ENCODE peak calls at places on chromosomes 3 and 15, in eight cellular contexts. One of them, this sample, is unnamed.

GRCh38 chr3:126538316-126538715 is 14.4 kb downstream of the CHST13 start:
- DNase-seq in lung: no peak
- DNase-seq in PC-9: no peak
- DNase-seq in breast epithelium: peak; percentile 28
- DNase-seq in cardiac fibroblast: no peak
- DNase-seq in GM12865: no peak
- DNase-seq in astrocyte of the cerebellum: no peak
- DNase-seq in mesothelial cell of epicardium: no peak
- DNase-seq in this sample: no peak

GRCh38 chr3:127529346-127530188 is 61.0 kb downstream of the TPRA1 start:
- DNase-seq in lung: peak; percentile 11
- DNase-seq in PC-9: no peak
- DNase-seq in breast epithelium: no peak
- DNase-seq in cardiac fibroblast: no peak
- DNase-seq in GM12865: no peak
- DNase-seq in astrocyte of the cerebellum: no peak
- DNase-seq in mesothelial cell of epicardium: no peak
- DNase-seq in this sample: no peak

GRCh38 chr3:44877333-44877732 is 2.9 kb downstream of the TGM4 start:
- DNase-seq in lung: no peak
- DNase-seq in PC-9: no peak
- DNase-seq in breast epithelium: no peak
- DNase-seq in cardiac fibroblast: no peak
- DNase-seq in GM12865: no peak
- DNase-seq in astrocyte of the cerebellum: no peak
- DNase-seq in mesothelial cell of epicardium: no peak
- DNase-seq in this sample: no peak

GRCh38 chr3:5205165-5205941 is 17.8 kb downstream of the EDEM1 start:
- DNase-seq in lung: no peak
- DNase-seq in PC-9: no peak
- DNase-seq in breast epithelium: no peak
- DNase-seq in cardiac fibroblast: peak; percentile 29
- DNase-seq in GM12865: peak; percentile 87
- DNase-seq in astrocyte of the cerebellum: peak; percentile 91
- DNase-seq in mesothelial cell of epicardium: no peak
- DNase-seq in this sample: no peak

GRCh38 chr3:97956051-97956450 is 16.2 kb downstream of the RIOX2 start:
- DNase-seq in lung: no peak
- DNase-seq in PC-9: peak; percentile 68
- DNase-seq in breast epithelium: no peak
- DNase-seq in cardiac fibroblast: no peak
- DNase-seq in GM12865: no peak
- DNase-seq in astrocyte of the cerebellum: no peak
- DNase-seq in mesothelial cell of epicardium: no peak
- DNase-seq in this sample: no peak

GRCh38 chr15:33543957-33544356 is 233.2 kb downstream of the RYR3 start:
- DNase-seq in lung: no peak
- DNase-seq in PC-9: no peak
- DNase-seq in breast epithelium: no peak
- DNase-seq in cardiac fibroblast: no peak
- DNase-seq in GM12865: no peak
- DNase-seq in astrocyte of the cerebellum: no peak
- DNase-seq in mesothelial cell of epicardium: no peak
- DNase-seq in this sample: no peak

GRCh38 chr15:50066202-50066601 is 52.8 kb downstream of the ATP8B4 start:
- DNase-seq in lung: no peak
- DNase-seq in PC-9: no peak
- DNase-seq in breast epithelium: no peak
- DNase-seq in cardiac fibroblast: peak; percentile 57
- DNase-seq in GM12865: no peak
- DNase-seq in astrocyte of the cerebellum: no peak
- DNase-seq in mesothelial cell of epicardium: no peak
- DNase-seq in this sample: no peak

GRCh38 chr3:149489060-149489690 is 14.7 kb downstream of the TM4SF4 start:
- DNase-seq in lung: no peak
- DNase-seq in PC-9: no peak
- DNase-seq in breast epithelium: no peak
- DNase-seq in cardiac fibroblast: peak; percentile 47
- DNase-seq in GM12865: peak; percentile 19
- DNase-seq in astrocyte of the cerebellum: no peak
- DNase-seq in mesothelial cell of epicardium: no peak
- DNase-seq in this sample: no peak

GRCh38 chr3:182220013-182220412 is 508.3 kb downstream of the SOX2 start:
- DNase-seq in lung: no peak
- DNase-seq in PC-9: no peak
- DNase-seq in breast epithelium: no peak
- DNase-seq in cardiac fibroblast: no peak
- DNase-seq in GM12865: no peak
- DNase-seq in astrocyte of the cerebellum: no peak
- DNase-seq in mesothelial cell of epicardium: no peak
- DNase-seq in this sample: no peak

GRCh38 chr3:20073683-20074082 is 33.4 kb downstream of the KAT2B start:
- DNase-seq in lung: no peak
- DNase-seq in PC-9: no peak
- DNase-seq in breast epithelium: no peak
- DNase-seq in cardiac fibroblast: no peak
- DNase-seq in GM12865: no peak
- DNase-seq in astrocyte of the cerebellum: no peak
- DNase-seq in mesothelial cell of epicardium: no peak
- DNase-seq in this sample: no peak

GRCh38 chr3:119443179-119443578 is 20.2 kb downstream of the TMEM39A start:
- DNase-seq in lung: no peak
- DNase-seq in PC-9: no peak
- DNase-seq in breast epithelium: no peak
- DNase-seq in cardiac fibroblast: no peak
- DNase-seq in GM12865: no peak
- DNase-seq in astrocyte of the cerebellum: no peak
- DNase-seq in mesothelial cell of epicardium: no peak
- DNase-seq in this sample: no peak

GRCh38 chr15:72491768-72492167 is 17.6 kb downstream of the ARIH1 start:
- DNase-seq in lung: no peak
- DNase-seq in PC-9: no peak
- DNase-seq in breast epithelium: no peak
- DNase-seq in cardiac fibroblast: peak; percentile 86
- DNase-seq in GM12865: no peak
- DNase-seq in astrocyte of the cerebellum: no peak
- DNase-seq in mesothelial cell of epicardium: no peak
- DNase-seq in this sample: no peak

GRCh38 chr3:153555919-153556318 is 393.9 kb downstream of the RAP2B start:
- DNase-seq in lung: no peak
- DNase-seq in PC-9: no peak
- DNase-seq in breast epithelium: no peak
- DNase-seq in cardiac fibroblast: no peak
- DNase-seq in GM12865: no peak
- DNase-seq in astrocyte of the cerebellum: no peak
- DNase-seq in mesothelial cell of epicardium: no peak
- DNase-seq in this sample: no peak

GRCh38 chr3:188941103-188941502 is 230.7 kb upstream of the TPRG1 start:
- DNase-seq in lung: no peak
- DNase-seq in PC-9: no peak
- DNase-seq in breast epithelium: no peak
- DNase-seq in cardiac fibroblast: no peak
- DNase-seq in GM12865: no peak
- DNase-seq in astrocyte of the cerebellum: no peak
- DNase-seq in mesothelial cell of epicardium: no peak
- DNase-seq in this sample: no peak

GRCh38 chr15:72179950-72180581 is 17.5 kb downstream of the GRAMD2A start:
- DNase-seq in lung: no peak
- DNase-seq in PC-9: no peak
- DNase-seq in breast epithelium: no peak
- DNase-seq in cardiac fibroblast: peak; percentile 24
- DNase-seq in GM12865: no peak
- DNase-seq in astrocyte of the cerebellum: no peak
- DNase-seq in mesothelial cell of epicardium: no peak
- DNase-seq in this sample: no peak

GRCh38 chr3:183254816-183255730 is 2.0 kb downstream of the B3GNT5 start:
- DNase-seq in lung: no peak
- DNase-seq in PC-9: peak; percentile 80
- DNase-seq in breast epithelium: no peak
- DNase-seq in cardiac fibroblast: peak; percentile 55
- DNase-seq in GM12865: no peak
- DNase-seq in astrocyte of the cerebellum: no peak
- DNase-seq in mesothelial cell of epicardium: no peak
- DNase-seq in this sample: no peak

GRCh38 chr15:65917407-65917756 is 48.1 kb downstream of the RAB11A start:
- DNase-seq in lung: no peak
- DNase-seq in PC-9: no peak
- DNase-seq in breast epithelium: no peak
- DNase-seq in cardiac fibroblast: no peak
- DNase-seq in GM12865: no peak
- DNase-seq in astrocyte of the cerebellum: no peak
- DNase-seq in mesothelial cell of epicardium: no peak
- DNase-seq in this sample: no peak

GRCh38 chr3:9402410-9403228 is 5.2 kb downstream of the SETD5 start:
- DNase-seq in lung: no peak
- DNase-seq in PC-9: no peak
- DNase-seq in breast epithelium: no peak
- DNase-seq in cardiac fibroblast: peak; percentile 35
- DNase-seq in GM12865: no peak
- DNase-seq in astrocyte of the cerebellum: no peak
- DNase-seq in mesothelial cell of epicardium: no peak
- DNase-seq in this sample: no peak

DNA sequence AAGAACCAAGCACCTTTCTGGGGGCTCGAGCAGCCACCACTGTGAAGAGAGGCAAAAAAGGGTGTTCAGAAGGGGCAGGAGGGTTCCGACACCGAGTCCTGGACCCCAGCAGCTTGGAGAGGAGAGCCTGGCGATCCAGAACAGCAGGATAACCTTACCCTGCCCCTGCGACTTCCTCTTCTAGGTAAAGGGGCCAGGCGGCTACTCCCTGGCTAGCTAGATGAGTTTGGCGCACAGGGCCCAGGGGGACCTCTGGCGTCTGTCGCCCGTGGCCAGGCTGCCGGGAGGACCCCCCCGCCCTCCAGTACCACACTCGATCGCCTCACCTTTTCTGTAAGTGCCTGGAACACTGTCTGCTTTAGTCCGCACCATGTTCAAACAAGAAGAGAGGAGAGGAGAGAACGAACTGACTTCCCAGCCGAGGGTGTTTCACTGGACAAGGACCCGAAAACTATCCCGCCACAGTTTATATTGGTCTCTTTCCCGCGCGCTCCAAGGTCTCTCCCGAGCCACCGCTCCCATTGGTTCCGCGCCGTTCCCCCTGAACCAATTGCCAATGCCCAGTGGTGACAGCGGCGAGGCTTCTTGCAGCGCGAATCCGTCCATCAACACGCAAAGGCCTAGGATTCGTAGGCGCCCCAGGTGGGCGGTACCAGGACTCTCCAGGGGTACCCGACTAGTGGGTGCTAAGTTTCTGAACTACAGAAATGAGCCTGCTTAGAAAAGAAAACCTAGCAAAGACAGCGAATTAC is at the start of gene PCLAF:
- DNase-seq in lung: peak; percentile 95
- DNase-seq in PC-9: peak; percentile 88
- DNase-seq in breast epithelium: peak; percentile 91
- DNase-seq in cardiac fibroblast: peak; percentile 94
- DNase-seq in GM12865: peak; percentile 97
- DNase-seq in astrocyte of the cerebellum: peak; percentile 90
- DNase-seq in mesothelial cell of epicardium: peak; percentile 92
- DNase-seq in this sample: peak; percentile 79
- TF ChIP-seq CTCF in lung: no peak
- TF ChIP-seq CTCF in PC-9: no peak
- TF ChIP-seq CTCF in breast epithelium: no peak
- TF ChIP-seq CTCF in cardiac fibroblast: no peak
- TF ChIP-seq CTCF in GM12865: no peak
- TF ChIP-seq CTCF in astrocyte of the cerebellum: no peak
- TF ChIP-seq CTCF in mesothelial cell of epicardium: no peak
- TF ChIP-seq CTCF in this sample: no peak

GRCh38 chr3:165854696-165855095 is 17.5 kb upstream of the BCHE start:
- DNase-seq in lung: no peak
- DNase-seq in PC-9: peak; percentile 42
- DNase-seq in breast epithelium: no peak
- DNase-seq in cardiac fibroblast: peak; percentile 36
- DNase-seq in GM12865: peak; percentile 10
- DNase-seq in astrocyte of the cerebellum: no peak
- DNase-seq in mesothelial cell of epicardium: no peak
- DNase-seq in this sample: no peak
- TF ChIP-seq CTCF in lung: no peak
- TF ChIP-seq CTCF in PC-9: peak; percentile 86
- TF ChIP-seq CTCF in breast epithelium: no peak
- TF ChIP-seq CTCF in cardiac fibroblast: peak; percentile 46
- TF ChIP-seq CTCF in GM12865: peak; percentile 41
- TF ChIP-seq CTCF in astrocyte of the cerebellum: peak; percentile 44
- TF ChIP-seq CTCF in mesothelial cell of epicardium: peak; percentile 79
- TF ChIP-seq CTCF in this sample: peak; percentile 28

GRCh38 chr3:169574531-169574930 is 89.0 kb downstream of the MECOM start:
- DNase-seq in lung: no peak
- DNase-seq in PC-9: no peak
- DNase-seq in breast epithelium: no peak
- DNase-seq in cardiac fibroblast: no peak
- DNase-seq in GM12865: no peak
- DNase-seq in astrocyte of the cerebellum: no peak
- DNase-seq in mesothelial cell of epicardium: no peak
- DNase-seq in this sample: no peak

GRCh38 chr3:169579086-169579485 is 84.4 kb downstream of the MECOM start:
- DNase-seq in lung: no peak
- DNase-seq in PC-9: no peak
- DNase-seq in breast epithelium: no peak
- DNase-seq in cardiac fibroblast: no peak
- DNase-seq in GM12865: no peak
- DNase-seq in astrocyte of the cerebellum: no peak
- DNase-seq in mesothelial cell of epicardium: no peak
- DNase-seq in this sample: no peak

GRCh38 chr3:169575381-169575780 is 88.1 kb downstream of the MECOM start:
- DNase-seq in lung: no peak
- DNase-seq in PC-9: no peak
- DNase-seq in breast epithelium: no peak
- DNase-seq in cardiac fibroblast: peak; percentile 64
- DNase-seq in GM12865: no peak
- DNase-seq in astrocyte of the cerebellum: peak; percentile 8
- DNase-seq in mesothelial cell of epicardium: no peak
- DNase-seq in this sample: no peak

GRCh38 chr3:169578381-169578780 is 85.1 kb downstream of the MECOM start:
- DNase-seq in lung: no peak
- DNase-seq in PC-9: no peak
- DNase-seq in breast epithelium: no peak
- DNase-seq in cardiac fibroblast: no peak
- DNase-seq in GM12865: no peak
- DNase-seq in astrocyte of the cerebellum: no peak
- DNase-seq in mesothelial cell of epicardium: no peak
- DNase-seq in this sample: no peak

GRCh38 chr3:169573129-169573528 is 90.4 kb downstream of the MECOM start:
- DNase-seq in lung: no peak
- DNase-seq in PC-9: no peak
- DNase-seq in breast epithelium: no peak
- DNase-seq in cardiac fibroblast: peak; percentile 20
- DNase-seq in GM12865: no peak
- DNase-seq in astrocyte of the cerebellum: no peak
- DNase-seq in mesothelial cell of epicardium: no peak
- DNase-seq in this sample: no peak
- TF ChIP-seq CTCF in lung: no peak
- TF ChIP-seq CTCF in PC-9: peak; percentile 60
- TF ChIP-seq CTCF in breast epithelium: no peak
- TF ChIP-seq CTCF in cardiac fibroblast: peak; percentile 23
- TF ChIP-seq CTCF in GM12865: no peak
- TF ChIP-seq CTCF in astrocyte of the cerebellum: peak; percentile 11
- TF ChIP-seq CTCF in mesothelial cell of epicardium: peak; percentile 39
- TF ChIP-seq CTCF in this sample: peak; percentile 11

DNA sequence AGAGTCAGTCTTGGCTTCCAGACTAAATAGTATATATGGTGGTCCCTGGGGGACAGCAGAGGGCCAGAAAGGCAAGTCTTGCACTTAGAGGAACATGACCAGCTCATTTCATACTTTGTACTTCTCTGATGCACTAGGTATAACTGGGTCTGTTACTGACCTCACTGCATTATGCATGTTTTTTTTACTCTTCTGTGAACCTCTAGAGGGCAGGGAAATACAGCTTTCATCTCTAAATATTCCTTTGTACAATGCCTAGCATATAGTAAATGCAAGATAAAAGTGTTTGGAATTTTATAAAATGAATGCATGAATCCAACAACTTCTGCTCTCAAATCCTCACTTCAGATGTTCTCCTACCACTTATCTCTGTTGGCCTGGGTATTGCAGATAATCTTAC is 23.4 kb upstream of the ARL14 start:
- DNase-seq in lung: no peak
- DNase-seq in PC-9: no peak
- DNase-seq in breast epithelium: no peak
- DNase-seq in cardiac fibroblast: no peak
- DNase-seq in GM12865: no peak
- DNase-seq in astrocyte of the cerebellum: no peak
- DNase-seq in mesothelial cell of epicardium: no peak
- DNase-seq in this sample: no peak
- TF ChIP-seq CTCF in lung: no peak
- TF ChIP-seq CTCF in PC-9: peak; percentile 42
- TF ChIP-seq CTCF in breast epithelium: no peak
- TF ChIP-seq CTCF in cardiac fibroblast: no peak
- TF ChIP-seq CTCF in GM12865: no peak
- TF ChIP-seq CTCF in astrocyte of the cerebellum: peak; percentile 3
- TF ChIP-seq CTCF in mesothelial cell of epicardium: no peak
- TF ChIP-seq CTCF in this sample: no peak

This sample was measured in AG09319.